ENCODE peak calls at places on chromosomes 4 and X, in seven cellular contexts. J, P, W, O, E, H and I are unnamed samples.

GRCh38 chr4:43132010-43132582 is 239.6 kb downstream of the GRXCR1 start:
- DNase-seq in P (peak), O (no peak), H (peak), W (peak), E (peak), J (peak), I (peak)

GRCh38 chr4:47647544-47647943 is 162.5 kb downstream of the ATP10D start:
- DNase-seq in E (no peak), W (no peak), H (no peak), O (no peak), P (no peak), J (no peak), I (no peak)

GRCh38 chrX:39802906-39803305 is 294.9 kb downstream of the BCOR start:
- DNase-seq in P (no peak), H (no peak), W (no peak), J (no peak), O (no peak), E (no peak), I (no peak)

GRCh38 chr4:188918787-188919186 is 779.5 kb downstream of the TRIML1 start:
- DNase-seq in P (no peak), J (no peak), H (no peak), O (no peak), W (no peak), E (no peak), I (no peak)

GRCh38 chr4:176205299-176205698 is 9.9 kb upstream of the SPATA4 start:
- DNase-seq in O (no peak), W (no peak), E (no peak), H (no peak), P (no peak), J (no peak), I (no peak)

GRCh38 chr4:116500225-116500624 is 585.2 kb downstream of the TRAM1L1 start:
- DNase-seq in H (no peak), E (no peak), W (no peak), O (no peak), J (no peak), P (no peak), I (no peak)

GRCh38 chrX:42708222-42708621 is 69.7 kb downstream of the PPP1R2C start:
- DNase-seq in O (no peak), H (no peak), E (no peak), P (no peak), J (no peak), W (no peak), I (peak)

GRCh38 chrX:68428431-68428830 is 4.9 kb downstream of the OPHN1 start:
- DNase-seq in O (no peak), P (no peak), H (no peak), W (peak), J (peak), E (no peak), I (peak)

GRCh38 chrX:72107320-72107719 is 24.4 kb downstream of the RTL5 start:
- DNase-seq in J (no peak), W (peak), P (no peak), E (no peak), H (peak), O (no peak), I (peak)

GRCh38 chr4:25925486-25926201 is 11.6 kb downstream of the SMIM20 start:
- DNase-seq in J (no peak), E (peak), W (peak), P (peak), H (peak), O (no peak), I (no peak)

GRCh38 chr4:168153596-168154440 is 61.5 kb downstream of the ANXA10 start:
- DNase-seq in O (peak), W (peak), H (peak), E (peak), P (peak), J (peak), I (peak)

GRCh38 chr4:169723207-169723606 is 34.5 kb downstream of the HPF1 start:
- DNase-seq in H (no peak), E (no peak), O (no peak), P (no peak), J (no peak), W (peak), I (peak)

GRCh38 chr4:40350627-40351227 is 15.6 kb downstream of the CHRNA9 start:
- DNase-seq in H (no peak), O (no peak), E (no peak), P (no peak), W (no peak), J (no peak), I (no peak)

GRCh38 chrX:150715180-150715579 is 22.0 kb downstream of the MTMR1 start:
- DNase-seq in E (no peak), H (no peak), P (no peak), J (peak), W (no peak), O (no peak), I (no peak)

GRCh38 chrX:145729635-145730034 is 88.0 kb upstream of the SLITRK2 start:
- DNase-seq in P (no peak), W (peak), J (no peak), O (no peak), H (no peak), E (no peak), I (peak)

GRCh38 chr4:108774809-108775530 is 12.1 kb upstream of the ETNPPL start:
- DNase-seq in W (no peak), H (no peak), J (no peak), E (no peak), P (no peak), O (no peak), I (peak)

GRCh38 chr4:146548443-146548842 is 26.7 kb upstream of the SLC10A7 start:
- DNase-seq in W (no peak), P (no peak), H (no peak), E (no peak), J (no peak), O (no peak), I (no peak)

GRCh38 chr4:174016251-174016650 is 267.2 kb downstream of the FBXO8 start:
- DNase-seq in E (no peak), O (no peak), W (no peak), J (no peak), H (no peak), P (no peak), I (no peak)

GRCh38 chr4:14434483-14434882 is 567.8 kb upstream of the CPEB2 start:
- DNase-seq in J (no peak), P (no peak), E (no peak), O (no peak), W (no peak), H (no peak), I (peak)

GRCh38 chr4:128850252-128850651 is 40.8 kb downstream of the JADE1 start:
- DNase-seq in P (no peak), W (no peak), O (no peak), H (no peak), J (no peak), E (no peak), I (no peak)

GRCh38 chrX:72272868-72273267 is 4.2 kb downstream of the RPS4X start:
- DNase-seq in E (no peak), J (peak), W (no peak), O (no peak), H (no peak), P (no peak), I (no peak)

GRCh38 chrX:145613894-145614293 is 203.7 kb upstream of the SLITRK2 start:
- DNase-seq in J (no peak), E (no peak), P (no peak), H (no peak), O (no peak), W (no peak), I (no peak)